ENCODE peak calls at places on chromosomes 2 and 18, in seven cellular contexts. N is iris pigment epithelial cell, R is NCI-H82, W is GM12865, M is H9, L is left ventricle myocardium superior, I is hypothalamus. J is an unnamed sample.

GRCh38 chr2:222169346-222169745 is 129.5 kb downstream of the PAX3 start:
- DNase-seq in N (peak), M (no peak), W (no peak), L (no peak), I (no peak), R (no peak), J (no peak)

GRCh38 chr2:179558010-179558911 is 293.6 kb upstream of the SESTD1 start:
- DNase-seq in M (no peak), L (no peak), N (no peak), W (no peak), I (no peak), R (no peak), J (peak)

GRCh38 chr2:239758325-239758877 is 266.7 kb downstream of the NDUFA10 start:
- DNase-seq in N (peak), M (no peak), I (no peak), L (no peak), W (no peak), R (no peak), J (no peak)

GRCh38 chr18:45402485-45403056 is 212.7 kb upstream of the SLC14A2 start:
- DNase-seq in M (no peak), W (no peak), N (peak), I (no peak), R (no peak), L (no peak), J (no peak)

GRCh38 chr18:79434611-79435010 is 38.9 kb downstream of the NFATC1 start:
- DNase-seq in R (peak), I (no peak), N (no peak), M (no peak), W (no peak), L (no peak), J (no peak)

GRCh38 chr2:222572264-222572721 is 83.6 kb downstream of the FARSB start:
- DNase-seq in W (no peak), I (no peak), M (no peak), L (no peak), N (no peak), R (no peak), J (no peak)

GRCh38 chr2:29336741-29337340 is 221.6 kb downstream of the CLIP4 start:
- DNase-seq in W (no peak), L (no peak), R (peak), N (no peak), M (no peak), I (no peak), J (no peak)

GRCh38 chr2:240269886-240270285 is 129.4 kb upstream of the OTOS start:
- DNase-seq in N (no peak), R (no peak), I (no peak), W (no peak), M (no peak), L (no peak), J (no peak)

GRCh38 chr2:38959938-38960608 is 70.4 kb downstream of the ARHGEF33 start:
- DNase-seq in W (peak), L (peak), M (peak), R (no peak), N (peak), I (no peak), J (no peak)

GRCh38 chr2:241373449-241373848 is 17.4 kb downstream of the FARP2 start:
- DNase-seq in M (no peak), L (no peak), W (no peak), I (no peak), N (no peak), R (peak), J (peak)

GRCh38 chr2:109601693-109602250 is 12.0 kb downstream of the SEPTIN10 start:
- DNase-seq in N (no peak), M (no peak), I (no peak), L (no peak), W (no peak), R (peak), J (no peak)

GRCh38 chr2:11681722-11682589 is 12.0 kb upstream of the NTSR2 start:
- DNase-seq in W (peak), M (peak), N (no peak), R (peak), L (peak), I (no peak), J (peak)

GRCh38 chr2:144663217-144663616 is 143.3 kb upstream of the ZEB2 start:
- DNase-seq in L (no peak), R (no peak), I (no peak), N (no peak), W (no peak), M (no peak), J (no peak)

GRCh38 chr2:218517434-218518206 is 50.5 kb downstream of the USP37 start:
- DNase-seq in I (no peak), R (no peak), W (peak), L (no peak), N (peak), M (no peak), J (no peak)

GRCh38 chr2:227655454-227655853 is 11.2 kb upstream of the SCYGR5 start:
- DNase-seq in M (no peak), I (no peak), W (no peak), N (peak), R (no peak), L (no peak), J (no peak)

GRCh38 chr2:237874585-237875161 is 15.2 kb downstream of the RAMP1 start:
- DNase-seq in N (peak), L (no peak), R (no peak), I (no peak), M (no peak), W (no peak), J (no peak)

GRCh38 chr2:113700186-113700841 is 56.1 kb downstream of the SLC35F5 start:
- DNase-seq in I (no peak), L (peak), R (peak), W (peak), N (no peak), M (peak), J (peak)

GRCh38 chr2:170813611-170814550 is 2.8 kb upstream of the GAD1 start:
- DNase-seq in M (peak), W (peak), I (no peak), R (peak), N (peak), L (no peak), J (peak)

GRCh38 chr2:64018715-64019082 is 529 bp downstream of the VPS54 start:
- DNase-seq in R (peak), N (peak), W (peak), M (no peak), I (no peak), L (no peak), J (peak)

GRCh38 chr2:24824966-24825882 is 32.0 kb downstream of the CENPO start:
- DNase-seq in M (peak), W (peak), L (no peak), N (no peak), I (no peak), R (peak), J (peak)

GRCh38 chr18:3083776-3084175 is 70.8 kb upstream of the LPIN2 start:
- DNase-seq in N (no peak), W (no peak), M (no peak), L (no peak), I (no peak), R (no peak), J (no peak)

GRCh38 chr2:232541195-232541960 is 1.9 kb downstream of the CHRNG start:
- DNase-seq in M (no peak), I (no peak), W (no peak), R (no peak), L (no peak), N (no peak), J (no peak)

GRCh38 chr2:238424313-238424700 is 2.4 kb upstream of the ASB1 start:
- DNase-seq in R (no peak), I (no peak), N (no peak), W (no peak), L (no peak), M (no peak), J (no peak)

J was measured in NCI-H146.